ENCODE peak calls at places on chromosomes 6 and 20, in four cellular contexts. G is ovary, Z is MV-4-11, H is DMS79 treated with DMSO at 0.1 percent for 48 hours. J is an unnamed sample.

GRCh38 chr6:118535176-118535844 is 12.8 kb upstream of the PLN start:
- DNase-seq in G (no peak), Z (no peak), H (no peak), J (no peak)

GRCh38 chr6:158926429-158926828 is 73.6 kb downstream of the RSPH3 start:
- DNase-seq in G (no peak), Z (no peak), H (no peak), J (no peak)

GRCh38 chr6:33306356-33306755 is 7.5 kb downstream of the TAPBP start:
- DNase-seq in G (no peak), Z (no peak), H (no peak), J (no peak)

GRCh38 chr20:56392282-56393132 is at the start of gene CSTF1:
- DNase-seq in G (peak), Z (peak), H (peak), J (peak)

GRCh38 chr20:24109537-24109936 is 121.0 kb upstream of the GGTLC1 start:
- DNase-seq in G (no peak), Z (no peak), H (no peak), J (no peak)

GRCh38 chr6:9138856-9139426 is 703.6 kb upstream of the SLC35B3 start:
- DNase-seq in G (no peak), Z (no peak), H (peak), J (no peak)

GRCh38 chr6:254011-254410 is 38.3 kb upstream of the DUSP22 start:
- DNase-seq in G (no peak), Z (peak), H (no peak), J (no peak)

GRCh38 chr20:17808357-17808756 is 108.6 kb downstream of the BANF2 start:
- DNase-seq in G (peak), Z (no peak), H (no peak), J (no peak)

GRCh38 chr6:21164768-21165326 is 428.7 kb upstream of the SOX4 start:
- DNase-seq in G (no peak), Z (peak), H (no peak), J (peak)

GRCh38 chr20:9829835-9830234 is 9.0 kb downstream of the PAK5 start:
- DNase-seq in G (no peak), Z (no peak), H (no peak), J (no peak)

GRCh38 chr6:36590237-36590636 is 3.9 kb upstream of the SRSF3 start:
- DNase-seq in G (no peak), Z (no peak), H (no peak), J (no peak)

GRCh38 chr20:421685-422250 is 13.7 kb downstream of the RBCK1 start:
- DNase-seq in G (no peak), Z (no peak), H (no peak), J (no peak)

GRCh38 chr6:24529985-24530384 is 35.2 kb downstream of the ALDH5A1 start:
- DNase-seq in G (no peak), Z (no peak), H (no peak), J (no peak)

GRCh38 chr6:65461121-65461520 is 245.9 kb downstream of the EYS start:
- DNase-seq in G (no peak), Z (no peak), H (no peak), J (no peak)